ENCODE peak calls at places on chromosomes 11 and 22, in five cellular contexts. One of them, this sample, is unnamed.

GRCh38 chr11:29435421-29435820 is 581.4 kb downstream of the KCNA4 start:
- DNase-seq in IMR-90: peak; percentile 4
- DNase-seq in ovary: no peak
- DNase-seq in neuronal stem cell: no peak
- DNase-seq in CD4-positive, CD25-positive, alpha-beta regulatory T cell: no peak
- DNase-seq in this sample: no peak

GRCh38 chr11:112769573-112769972 is 191.6 kb upstream of the NCAM1 start:
- DNase-seq in IMR-90: no peak
- DNase-seq in ovary: no peak
- DNase-seq in neuronal stem cell: no peak
- DNase-seq in CD4-positive, CD25-positive, alpha-beta regulatory T cell: no peak
- DNase-seq in this sample: no peak

GRCh38 chr11:57154718-57155117 is 27.0 kb upstream of the LRRC55 start:
- DNase-seq in IMR-90: no peak
- DNase-seq in ovary: no peak
- DNase-seq in neuronal stem cell: no peak
- DNase-seq in CD4-positive, CD25-positive, alpha-beta regulatory T cell: no peak
- DNase-seq in this sample: no peak

GRCh38 chr22:40808018-40808841 is 10.9 kb downstream of the SLC25A17 start:
- DNase-seq in IMR-90: peak; percentile 16
- DNase-seq in ovary: no peak
- DNase-seq in neuronal stem cell: no peak
- DNase-seq in CD4-positive, CD25-positive, alpha-beta regulatory T cell: no peak
- DNase-seq in this sample: no peak

GRCh38 chr11:60338053-60338452 is 11.0 kb downstream of the MS4A6E start:
- DNase-seq in IMR-90: no peak
- DNase-seq in ovary: no peak
- DNase-seq in neuronal stem cell: no peak
- DNase-seq in CD4-positive, CD25-positive, alpha-beta regulatory T cell: no peak
- DNase-seq in this sample: no peak

GRCh38 chr11:2368178-2368850 is 8.8 kb upstream of the CD81 start:
- DNase-seq in IMR-90: no peak
- DNase-seq in ovary: no peak
- DNase-seq in neuronal stem cell: no peak
- DNase-seq in CD4-positive, CD25-positive, alpha-beta regulatory T cell: no peak
- DNase-seq in this sample: no peak

GRCh38 chr11:36037031-36037430 is 93.2 kb downstream of the LDLRAD3 start:
- DNase-seq in IMR-90: peak; percentile 43
- DNase-seq in ovary: peak; percentile 40
- DNase-seq in neuronal stem cell: no peak
- DNase-seq in CD4-positive, CD25-positive, alpha-beta regulatory T cell: no peak
- DNase-seq in this sample: no peak

GRCh38 chr11:2581931-2582435 is 117.8 kb downstream of the KCNQ1OT1 start:
- DNase-seq in IMR-90: no peak
- DNase-seq in ovary: peak; percentile 15
- DNase-seq in neuronal stem cell: no peak
- DNase-seq in CD4-positive, CD25-positive, alpha-beta regulatory T cell: no peak
- DNase-seq in this sample: no peak

GRCh38 chr11:74371269-74372039 is 26.8 kb downstream of the PGM2L1 start:
- DNase-seq in IMR-90: peak; percentile 80
- DNase-seq in ovary: no peak
- DNase-seq in neuronal stem cell: no peak
- DNase-seq in CD4-positive, CD25-positive, alpha-beta regulatory T cell: no peak
- DNase-seq in this sample: no peak

GRCh38 chr22:44920183-44920582 is 89.6 kb downstream of the PHF21B start:
- DNase-seq in IMR-90: no peak
- DNase-seq in ovary: no peak
- DNase-seq in neuronal stem cell: no peak
- DNase-seq in CD4-positive, CD25-positive, alpha-beta regulatory T cell: no peak
- DNase-seq in this sample: no peak

GRCh38 chr11:47641585-47642098 is 717 bp downstream of the MTCH2 start:
- DNase-seq in IMR-90: no peak
- DNase-seq in ovary: no peak
- DNase-seq in neuronal stem cell: no peak
- DNase-seq in CD4-positive, CD25-positive, alpha-beta regulatory T cell: no peak
- DNase-seq in this sample: no peak

GRCh38 chr11:122095950-122096942 is 19.8 kb downstream of the BLID start:
- DNase-seq in IMR-90: peak; percentile 81
- DNase-seq in ovary: no peak
- DNase-seq in neuronal stem cell: no peak
- DNase-seq in CD4-positive, CD25-positive, alpha-beta regulatory T cell: no peak
- DNase-seq in this sample: no peak

GRCh38 chr22:36021649-36022048 is 7.0 kb downstream of the RBFOX2 start:
- DNase-seq in IMR-90: no peak
- DNase-seq in ovary: no peak
- DNase-seq in neuronal stem cell: no peak
- DNase-seq in CD4-positive, CD25-positive, alpha-beta regulatory T cell: no peak
- DNase-seq in this sample: no peak

GRCh38 chr22:37222440-37222971 is 10.2 kb upstream of the SSTR3 start:
- DNase-seq in IMR-90: no peak
- DNase-seq in ovary: no peak
- DNase-seq in neuronal stem cell: no peak
- DNase-seq in CD4-positive, CD25-positive, alpha-beta regulatory T cell: peak; percentile 61
- DNase-seq in this sample: no peak

GRCh38 chr22:49106136-49106930 is 721.3 kb downstream of the BRD1 start:
- DNase-seq in IMR-90: no peak
- DNase-seq in ovary: no peak
- DNase-seq in neuronal stem cell: no peak
- DNase-seq in CD4-positive, CD25-positive, alpha-beta regulatory T cell: no peak
- DNase-seq in this sample: no peak

GRCh38 chr11:86514453-86514852 is 139.8 kb downstream of the CCDC81 start:
- DNase-seq in IMR-90: no peak
- DNase-seq in ovary: no peak
- DNase-seq in neuronal stem cell: no peak
- DNase-seq in CD4-positive, CD25-positive, alpha-beta regulatory T cell: no peak
- DNase-seq in this sample: no peak

GRCh38 chr22:35380537-35381423 is at the start of gene HMOX1:
- DNase-seq in IMR-90: peak; percentile 85
- DNase-seq in ovary: peak; percentile 91
- DNase-seq in neuronal stem cell: peak; percentile 49
- DNase-seq in CD4-positive, CD25-positive, alpha-beta regulatory T cell: peak; percentile 32
- DNase-seq in this sample: no peak

GRCh38 chr11:4543561-4543960 is 1.4 kb upstream of the OR52M1 start:
- DNase-seq in IMR-90: no peak
- DNase-seq in ovary: no peak
- DNase-seq in neuronal stem cell: no peak
- DNase-seq in CD4-positive, CD25-positive, alpha-beta regulatory T cell: no peak
- DNase-seq in this sample: no peak

GRCh38 chr11:76599041-76600013 is 71.2 kb downstream of the LRRC32 start:
- DNase-seq in IMR-90: peak; percentile 50
- DNase-seq in ovary: no peak
- DNase-seq in neuronal stem cell: no peak
- DNase-seq in CD4-positive, CD25-positive, alpha-beta regulatory T cell: no peak
- DNase-seq in this sample: no peak

GRCh38 chr11:93444671-93445073 is 98.5 kb downstream of the SMCO4 start:
- DNase-seq in IMR-90: peak; percentile 2
- DNase-seq in ovary: peak; percentile 11
- DNase-seq in neuronal stem cell: peak; percentile 68
- DNase-seq in CD4-positive, CD25-positive, alpha-beta regulatory T cell: no peak
- DNase-seq in this sample: peak; percentile 81

GRCh38 chr11:115613986-115614625 is 109.9 kb upstream of the CADM1 start:
- DNase-seq in IMR-90: peak; percentile 90
- DNase-seq in ovary: no peak
- DNase-seq in neuronal stem cell: no peak
- DNase-seq in CD4-positive, CD25-positive, alpha-beta regulatory T cell: no peak
- DNase-seq in this sample: no peak

GRCh38 chr11:66861774-66862558 is 5.1 kb downstream of the LRFN4 start:
- DNase-seq in IMR-90: no peak
- DNase-seq in ovary: no peak
- DNase-seq in neuronal stem cell: no peak
- DNase-seq in CD4-positive, CD25-positive, alpha-beta regulatory T cell: no peak
- DNase-seq in this sample: no peak

GRCh38 chr11:75337195-75337654 is 14.2 kb downstream of the ARRB1 start:
- DNase-seq in IMR-90: peak; percentile 60
- DNase-seq in ovary: no peak
- DNase-seq in neuronal stem cell: no peak
- DNase-seq in CD4-positive, CD25-positive, alpha-beta regulatory T cell: no peak
- DNase-seq in this sample: no peak

GRCh38 chr11:67630230-67630942 is 649 bp upstream of the NUDT8 start:
- DNase-seq in IMR-90: peak; percentile 94
- DNase-seq in ovary: peak; percentile 98
- DNase-seq in neuronal stem cell: peak; percentile 98
- DNase-seq in CD4-positive, CD25-positive, alpha-beta regulatory T cell: peak; percentile 91
- DNase-seq in this sample: peak; percentile 96

GRCh38 chr22:44550666-44551491 is 52.8 kb upstream of the RTL6 start:
- DNase-seq in IMR-90: peak; percentile 98
- DNase-seq in ovary: peak; percentile 78
- DNase-seq in neuronal stem cell: no peak
- DNase-seq in CD4-positive, CD25-positive, alpha-beta regulatory T cell: no peak
- DNase-seq in this sample: no peak

GRCh38 chr11:282630-283360 is 4.6 kb downstream of the NLRP6 start:
- DNase-seq in IMR-90: no peak
- DNase-seq in ovary: no peak
- DNase-seq in neuronal stem cell: no peak
- DNase-seq in CD4-positive, CD25-positive, alpha-beta regulatory T cell: no peak
- DNase-seq in this sample: no peak

GRCh38 chr11:285021-285893 is 3.7 kb upstream of the PGGHG start:
- DNase-seq in IMR-90: no peak
- DNase-seq in ovary: no peak
- DNase-seq in neuronal stem cell: no peak
- DNase-seq in CD4-positive, CD25-positive, alpha-beta regulatory T cell: no peak
- DNase-seq in this sample: no peak

GRCh38 chr11:284081-285020 is 4.6 kb upstream of the PGGHG start:
- DNase-seq in IMR-90: no peak
- DNase-seq in ovary: peak; percentile 18
- DNase-seq in neuronal stem cell: no peak
- DNase-seq in CD4-positive, CD25-positive, alpha-beta regulatory T cell: no peak
- DNase-seq in this sample: no peak

GRCh38 chr11:282171-282570 is 4.0 kb downstream of the NLRP6 start:
- DNase-seq in IMR-90: no peak
- DNase-seq in ovary: no peak
- DNase-seq in neuronal stem cell: no peak
- DNase-seq in CD4-positive, CD25-positive, alpha-beta regulatory T cell: no peak
- DNase-seq in this sample: no peak

GRCh38 chr11:283405-284080 is 5.3 kb downstream of the NLRP6 start:
- DNase-seq in IMR-90: no peak
- DNase-seq in ovary: no peak
- DNase-seq in neuronal stem cell: no peak
- DNase-seq in CD4-positive, CD25-positive, alpha-beta regulatory T cell: no peak
- DNase-seq in this sample: no peak
- H3K27me3 ChIP-seq in IMR-90: peaks cover 66% of the 10 kb centered on the region
- H3K27me3 ChIP-seq in ovary: peaks cover 5% of the 10 kb centered on the region
- H3K27me3 ChIP-seq in neuronal stem cell: peaks cover 14% of the 10 kb centered on the region
- H3K27me3 ChIP-seq in CD4-positive, CD25-positive, alpha-beta regulatory T cell: peaks cover 7% of the 10 kb centered on the region
- H3K27me3 ChIP-seq in this sample: peaks cover 29% of the 10 kb centered on the region

GRCh38 chr11:20221546-20221945 is 61.3 kb upstream of the DBX1 start:
- DNase-seq in IMR-90: no peak
- DNase-seq in ovary: no peak
- DNase-seq in neuronal stem cell: no peak
- DNase-seq in CD4-positive, CD25-positive, alpha-beta regulatory T cell: no peak
- DNase-seq in this sample: no peak
- H3K27me3 ChIP-seq in IMR-90: no peaks in the 10 kb centered on the region
- H3K27me3 ChIP-seq in ovary: no peaks in the 10 kb centered on the region
- H3K27me3 ChIP-seq in neuronal stem cell: no peaks in the 10 kb centered on the region
- H3K27me3 ChIP-seq in CD4-positive, CD25-positive, alpha-beta regulatory T cell: no peaks in the 10 kb centered on the region
- H3K27me3 ChIP-seq in this sample: no peaks in the 10 kb centered on the region

DNA sequence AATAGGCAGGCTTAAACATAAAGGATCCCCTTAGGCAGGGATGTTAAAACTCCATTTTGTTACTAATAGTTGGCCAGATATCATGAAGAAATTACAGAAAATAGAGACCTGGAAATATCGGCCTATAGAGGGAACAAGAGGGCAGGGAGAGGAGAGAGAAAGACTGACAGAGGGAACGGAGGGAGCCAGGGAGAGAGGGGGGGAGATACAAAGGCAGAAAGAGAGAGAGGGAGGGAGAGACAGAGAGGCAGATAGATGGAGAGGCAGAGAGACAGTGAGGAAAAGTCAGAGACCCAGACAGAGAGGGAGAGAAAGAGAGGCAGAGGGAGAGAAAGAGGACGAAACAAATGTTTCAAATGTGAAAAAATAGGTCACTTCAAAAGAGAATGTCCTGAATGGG is 53.5 kb downstream of the ZNF280B start:
- DNase-seq in IMR-90: no peak
- DNase-seq in ovary: no peak
- DNase-seq in neuronal stem cell: no peak
- DNase-seq in CD4-positive, CD25-positive, alpha-beta regulatory T cell: no peak
- DNase-seq in this sample: no peak
- H3K27me3 ChIP-seq in IMR-90: peaks cover 4% of the 10 kb centered on the region
- H3K27me3 ChIP-seq in ovary: no peaks in the 10 kb centered on the region
- H3K27me3 ChIP-seq in neuronal stem cell: no peaks in the 10 kb centered on the region
- H3K27me3 ChIP-seq in CD4-positive, CD25-positive, alpha-beta regulatory T cell: peaks cover under 1% of the 10 kb centered on the region
- H3K27me3 ChIP-seq in this sample: peaks cover 100% of the 10 kb centered on the region

DNA sequence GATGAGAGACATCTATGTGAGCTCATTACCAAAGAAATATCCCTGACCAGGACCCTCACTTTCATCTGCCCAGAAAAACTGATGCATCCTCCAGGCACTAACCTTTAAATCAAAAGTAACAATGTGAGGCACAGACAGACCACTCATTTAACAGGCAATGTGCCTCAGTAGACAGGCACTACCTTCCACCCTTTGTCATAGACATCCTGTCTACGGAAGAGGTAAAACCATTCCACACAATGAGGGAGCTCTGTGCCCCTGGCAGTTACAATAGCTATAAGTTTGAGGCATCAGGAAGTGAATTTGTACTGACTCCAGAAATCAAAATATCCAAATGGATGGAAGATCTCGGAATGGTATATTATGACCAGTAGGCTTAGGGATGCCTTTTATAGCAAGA is 6.7 kb upstream of the CAVIN3 start:
- DNase-seq in IMR-90: no peak
- DNase-seq in ovary: no peak
- DNase-seq in neuronal stem cell: no peak
- DNase-seq in CD4-positive, CD25-positive, alpha-beta regulatory T cell: no peak
- DNase-seq in this sample: no peak
- H3K27me3 ChIP-seq in IMR-90: no peaks in the 10 kb centered on the region
- H3K27me3 ChIP-seq in ovary: no peaks in the 10 kb centered on the region
- H3K27me3 ChIP-seq in neuronal stem cell: no peaks in the 10 kb centered on the region
- H3K27me3 ChIP-seq in CD4-positive, CD25-positive, alpha-beta regulatory T cell: no peaks in the 10 kb centered on the region
- H3K27me3 ChIP-seq in this sample: no peaks in the 10 kb centered on the region

DNA sequence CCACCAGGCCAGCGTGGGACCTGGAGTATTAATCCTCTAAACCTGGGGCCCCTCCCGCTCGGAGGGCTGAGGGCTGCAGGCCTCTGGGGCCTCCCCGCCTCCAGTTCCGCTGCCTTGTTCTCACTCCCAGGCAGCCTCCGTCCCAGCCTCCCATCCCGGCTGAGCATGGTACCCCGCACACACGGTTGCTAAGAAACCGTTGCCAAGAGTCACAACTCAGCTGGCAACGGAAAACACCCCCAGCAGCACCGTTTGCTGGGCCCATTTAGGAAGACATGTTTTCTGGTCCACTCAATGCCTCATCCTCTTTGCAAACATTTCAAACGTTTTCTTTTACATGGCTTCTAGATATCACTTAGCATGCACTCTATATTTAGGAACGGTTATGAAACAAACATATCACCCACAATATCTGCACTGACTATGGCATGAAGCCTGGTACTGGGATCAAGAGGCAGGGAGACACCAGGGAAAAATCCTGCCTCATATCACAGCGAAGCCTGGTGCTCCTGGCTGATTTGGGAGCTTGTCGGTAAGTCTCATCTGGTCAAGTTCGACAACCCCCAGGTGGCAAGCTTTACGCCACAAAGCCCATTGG is 227.7 kb downstream of the CTTN start:
- DNase-seq in IMR-90: no peak
- DNase-seq in ovary: no peak
- DNase-seq in neuronal stem cell: no peak
- DNase-seq in CD4-positive, CD25-positive, alpha-beta regulatory T cell: no peak
- DNase-seq in this sample: no peak
- H3K27me3 ChIP-seq in IMR-90: peaks cover 5% of the 10 kb centered on the region
- H3K27me3 ChIP-seq in ovary: no peaks in the 10 kb centered on the region
- H3K27me3 ChIP-seq in neuronal stem cell: no peaks in the 10 kb centered on the region
- H3K27me3 ChIP-seq in CD4-positive, CD25-positive, alpha-beta regulatory T cell: no peaks in the 10 kb centered on the region
- H3K27me3 ChIP-seq in this sample: no peaks in the 10 kb centered on the region

This sample was measured in NT2/D1.